ENCODE peak calls at places on chromosomes 12 and 14, in four cellular contexts. D, V, B and E are unnamed samples.

GRCh38 chr12:48473061-48473460 is 702 bp downstream of the ANP32D start:
- DNase-seq in B (no peak), V (no peak), D (no peak), E (no peak)

GRCh38 chr14:24741871-24742270 is 107.9 kb upstream of the GZMB start:
- DNase-seq in B (no peak), D (no peak), V (no peak), E (no peak)

GRCh38 chr14:49512147-49512551 is 74.0 kb downstream of the RPS29 start:
- DNase-seq in B (peak; percentile 3), D (no peak), V (no peak), E (no peak)

GRCh38 chr12:109592905-109593272 is 19.3 kb downstream of the MVK start:
- DNase-seq in B (no peak), D (no peak), V (no peak), E (no peak)

GRCh38 chr14:66572836-66573235 is 64.9 kb downstream of the GPHN start:
- DNase-seq in B (no peak), D (no peak), V (no peak), E (no peak)

GRCh38 chr14:104879983-104880565 is 15.0 kb downstream of the CEP170B start:
- DNase-seq in V (no peak), D (no peak), B (no peak), E (no peak)

GRCh38 chr14:81986005-81986404 is 452.4 kb upstream of the SEL1L start:
- DNase-seq in V (no peak), B (no peak), D (no peak), E (no peak)

GRCh38 chr12:122788387-122788786 is 14.0 kb downstream of the CCDC62 start:
- DNase-seq in D (no peak), V (no peak), B (no peak), E (no peak)

GRCh38 chr12:115752151-115752550 is 525.3 kb downstream of the MED13L start:
- DNase-seq in V (no peak), B (no peak), D (no peak), E (no peak)

GRCh38 chr14:100317897-100318808 is 5.0 kb upstream of the SLC25A47 start:
- DNase-seq in D (no peak), V (no peak), B (no peak), E (no peak)

GRCh38 chr14:103488071-103488470 is 34.6 kb downstream of the CKB start:
- DNase-seq in V (no peak), D (no peak), B (no peak), E (no peak)

GRCh38 chr12:49741882-49742620 is 694 bp downstream of the TMBIM6 start:
- DNase-seq in B (peak; percentile 79), D (no peak), V (peak; percentile 84), E (peak; percentile 52)

GRCh38 chr12:98453070-98453469 is 62.3 kb upstream of the TMPO start:
- DNase-seq in D (no peak), V (no peak), B (no peak), E (no peak)

GRCh38 chr12:92034083-92034482 is 111.6 kb downstream of the BTG1 start:
- DNase-seq in V (no peak), B (no peak), D (no peak), E (no peak)

GRCh38 chr14:93952829-93953228 is 23.5 kb downstream of the ASB2 start:
- DNase-seq in D (no peak), V (no peak), B (no peak), E (no peak)

GRCh38 chr12:50241178-50241577 is 42.1 kb downstream of the LIMA1 start:
- DNase-seq in D (no peak), V (peak; percentile 26), B (no peak), E (no peak)

GRCh38 chr12:100027671-100028070 is 42.9 kb upstream of the ANKS1B start:
- DNase-seq in B (no peak), D (no peak), V (no peak), E (no peak)

GRCh38 chr14:75811862-75812505 is 150.9 kb downstream of the TTLL5 start:
- DNase-seq in D (no peak), V (peak; percentile 90), B (no peak), E (no peak)

GRCh38 chr14:85463512-85463911 is 66.4 kb upstream of the FLRT2 start:
- DNase-seq in B (no peak), V (no peak), D (no peak), E (no peak)

GRCh38 chr14:61492474-61492873 is 171.1 kb downstream of the PRKCH start:
- DNase-seq in V (no peak), B (no peak), D (no peak), E (no peak)

GRCh38 chr14:52954346-52955214 is 3.7 kb upstream of the FERMT2 start:
- DNase-seq in B (no peak), V (no peak), D (no peak), E (no peak)

GRCh38 chr12:109178532-109178931 is 62.1 kb downstream of the ACACB start:
- DNase-seq in B (no peak), D (no peak), V (no peak), E (no peak)

GRCh38 chr12:46219892-46220655 is 48.8 kb downstream of the SLC38A1 start:
- DNase-seq in B (peak; percentile 7), D (no peak), V (no peak), E (no peak)

GRCh38 chr12:6821674-6822433 is at the start of gene GPR162:
- DNase-seq in B (peak; percentile 47), V (peak; percentile 87), D (no peak), E (peak; percentile 63)

GRCh38 chr12:68743416-68743815 is 2.6 kb upstream of the SLC35E3 start:
- DNase-seq in V (no peak), B (no peak), D (no peak), E (no peak)

GRCh38 chr14:102727336-102728095 is 49.7 kb upstream of the TRAF3 start:
- DNase-seq in B (no peak), D (no peak), V (no peak), E (no peak)

GRCh38 chr14:64541261-64541970 is 875 bp downstream of the HSPA2 start:
- DNase-seq in B (no peak), V (no peak), D (no peak), E (no peak)

GRCh38 chr12:49057888-49058287 is 2.7 kb downstream of the KMT2D start:
- DNase-seq in B (no peak), D (no peak), V (no peak), E (no peak)

GRCh38 chr14:62216121-62216520 is 453.9 kb downstream of the SNAPC1 start:
- DNase-seq in D (no peak), B (no peak), V (no peak), E (no peak)

GRCh38 chr14:92160619-92161018 is 38.9 kb downstream of the CPSF2 start:
- DNase-seq in V (no peak), B (peak; percentile 13), D (no peak), E (no peak)

GRCh38 chr14:102498005-102498677 is 11.4 kb downstream of the ANKRD9 start:
- DNase-seq in V (no peak), D (no peak), B (no peak), E (no peak)

GRCh38 chr12:13223941-13224340 is 27.4 kb downstream of the EMP1 start:
- DNase-seq in D (no peak), V (no peak), B (no peak), E (no peak)

GRCh38 chr12:47778842-47779241 is 5.8 kb downstream of the SLC48A1 start:
- DNase-seq in B (no peak), V (no peak), D (no peak), E (no peak)

GRCh38 chr12:42756841-42757661 is 167.5 kb upstream of the PRICKLE1 start:
- DNase-seq in D (no peak), V (no peak), B (peak; percentile 51), E (no peak)